ENCODE peak calls at places on chromosomes 11 and 22, in eight cellular contexts. U is endodermal cell; V is mesendoderm; S is NT2/D1; X is choroid plexus epithelial cell; C is AG10803; D is A549; T is CD8-positive, alpha-beta memory T cell. M is an unnamed sample.

GRCh38 chr22:16959345-16959930 is 48.6 kb downstream of the GAB4 start:
- DNase-seq in T (no peak), D (no peak), X (no peak), U (no peak), C (no peak), S (no peak), V (no peak), M (no peak)

GRCh38 chr11:86119062-86119461 is 50.2 kb upstream of the PICALM start:
- DNase-seq in S (no peak), C (peak), X (no peak), D (no peak), T (no peak), U (no peak), V (no peak), M (no peak)

GRCh38 chr11:107263865-107264563 is 193.6 kb downstream of the CWF19L2 start:
- DNase-seq in X (no peak), S (no peak), C (no peak), V (no peak), T (no peak), U (no peak), D (no peak), M (peak)

GRCh38 chr11:61007971-61008896 is 36.8 kb downstream of the CD6 start:
- DNase-seq in S (peak), X (no peak), D (no peak), U (peak), C (no peak), V (peak), T (no peak), M (no peak)

GRCh38 chr11:105139669-105140068 is at the start of gene CARD18:
- DNase-seq in X (no peak), C (no peak), V (no peak), T (no peak), D (no peak), U (no peak), S (no peak), M (no peak)

GRCh38 chr11:20342347-20343279 is 20.9 kb upstream of the HTATIP2 start:
- DNase-seq in X (no peak), V (peak), U (peak), C (no peak), D (no peak), T (no peak), S (peak), M (no peak)

GRCh38 chr11:108802492-108802891 is 137.6 kb downstream of the DDX10 start:
- DNase-seq in T (no peak), V (no peak), D (no peak), U (no peak), S (no peak), X (no peak), C (no peak), M (no peak)

GRCh38 chr11:65110354-65110861 is 1.3 kb upstream of the TM7SF2 start:
- DNase-seq in U (peak), S (peak), X (peak), C (peak), V (peak), T (peak), D (peak), M (peak)

GRCh38 chr11:12841946-12842630 is 167.0 kb upstream of the RASSF10 start:
- DNase-seq in T (no peak), U (no peak), V (peak), S (no peak), X (peak), C (peak), D (peak), M (no peak)

GRCh38 chr22:29951675-29952413 is 68.9 kb downstream of the MTMR3 start:
- DNase-seq in C (peak), V (no peak), S (no peak), U (no peak), T (no peak), X (no peak), D (no peak), M (no peak)

GRCh38 chr11:76495017-76495416 is 50.2 kb downstream of the EMSY start:
- DNase-seq in V (no peak), T (no peak), U (no peak), D (no peak), X (no peak), C (no peak), S (no peak), M (no peak)

GRCh38 chr11:12251651-12252560 is 125.5 kb upstream of the PARVA start:
- DNase-seq in S (no peak), V (no peak), D (no peak), T (peak), C (no peak), X (no peak), U (no peak), M (no peak)

DNA sequence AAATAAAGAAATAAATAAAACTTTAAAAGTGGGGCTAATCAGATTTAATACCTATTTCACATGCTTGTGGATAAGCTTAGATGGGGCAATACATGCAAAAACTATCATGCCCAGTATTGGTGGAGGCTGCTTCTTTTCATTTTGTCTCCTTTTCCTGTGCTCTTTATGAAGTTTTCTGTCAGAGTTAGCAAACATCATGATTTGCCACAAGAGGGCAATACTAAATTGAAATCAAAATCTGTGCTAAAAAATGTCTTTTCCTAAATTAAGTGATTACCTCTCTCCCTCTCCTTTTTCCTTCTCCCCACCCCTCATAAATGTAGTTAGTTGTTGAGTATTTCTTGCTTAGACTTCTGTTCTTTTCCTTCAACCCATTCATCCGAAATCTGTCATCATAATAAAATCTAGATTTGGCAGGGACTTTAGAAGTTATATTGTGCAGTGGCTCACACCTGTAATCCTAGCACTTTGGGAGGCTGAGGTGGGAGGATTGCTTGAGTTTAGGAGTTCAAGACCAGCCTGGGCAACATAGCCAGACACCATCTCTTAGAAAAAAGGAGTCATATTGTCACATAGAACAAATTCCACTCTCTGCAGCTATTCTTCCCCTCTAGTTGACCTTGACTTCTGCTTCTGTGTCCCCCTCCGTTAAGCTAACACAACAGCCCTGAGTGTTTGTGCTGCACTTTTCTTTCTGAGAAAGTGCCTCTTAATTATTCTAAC is 4.7 kb upstream of the ARHGAP42 start:
- DNase-seq in T (no peak), V (peak), D (peak), U (no peak), S (no peak), C (peak), X (peak), M (no peak)
- H3K4me3 ChIP-seq in T (no peak), V (no peak), D (no peak), U (no peak), S (no peak), C (no peak), X (no peak), M (no peak)

GRCh38 chr22:36911887-36912661 is 1.4 kb upstream of the CSF2RB start:
- DNase-seq in X (no peak), C (peak), D (no peak), V (peak), T (no peak), S (no peak), U (peak), M (no peak)

GRCh38 chr22:36912694-36913430 is 566 bp upstream of the CSF2RB start:
- DNase-seq in V (no peak), D (no peak), X (no peak), T (no peak), C (no peak), S (no peak), U (no peak), M (no peak)

GRCh38 chr22:36916034-36916433 is 2.6 kb downstream of the CSF2RB start:
- DNase-seq in T (no peak), C (no peak), X (no peak), V (no peak), S (no peak), U (no peak), D (no peak), M (no peak)

GRCh38 chr22:36913431-36914382 is at the start of gene CSF2RB:
- DNase-seq in D (no peak), V (no peak), T (no peak), C (no peak), U (peak), S (no peak), X (no peak), M (peak)

DNA sequence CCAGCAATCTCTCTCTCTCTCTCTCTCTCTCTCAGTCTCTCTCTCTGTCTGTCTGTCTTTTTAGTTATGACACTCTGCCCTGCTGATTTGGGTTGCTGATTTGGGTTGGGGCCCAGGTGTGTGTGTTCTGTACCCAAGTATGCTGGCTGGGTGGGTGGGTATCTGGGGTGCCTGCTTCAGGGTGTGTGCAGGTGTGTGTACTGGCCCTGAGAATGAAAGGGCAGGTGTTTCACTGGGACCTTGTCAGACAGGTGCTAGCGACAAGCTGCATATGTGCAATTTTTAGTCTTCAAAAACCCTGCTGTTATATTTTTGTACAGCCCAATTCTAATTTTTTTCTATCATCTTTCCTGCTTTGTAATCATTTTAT is 940 bp downstream of the CSF2RB start:
- DNase-seq in X (no peak), V (no peak), S (no peak), C (no peak), D (no peak), U (no peak), T (no peak), M (no peak)
- H3K4me3 ChIP-seq in X (no peak), V (no peak), S (no peak), C (no peak), D (no peak), U (no peak), T (no peak), M (peak)

GRCh38 chr11:72102946-72103753 is at the start of gene LAMTOR1:
- DNase-seq in S (peak), D (peak), T (peak), C (peak), V (peak), X (peak), U (peak), M (peak)

GRCh38 chr11:72102631-72102945 is 509 bp downstream of the LAMTOR1 start:
- DNase-seq in D (no peak), U (no peak), T (no peak), C (no peak), V (no peak), S (no peak), X (no peak), M (no peak)

GRCh38 chr11:72102162-72102561 is 935 bp downstream of the LAMTOR1 start:
- DNase-seq in X (no peak), C (no peak), T (no peak), V (no peak), S (no peak), D (no peak), U (no peak), M (no peak)

GRCh38 chr11:72105888-72106287 is at the start of gene TOMT:
- DNase-seq in T (no peak), U (no peak), X (no peak), D (no peak), C (no peak), S (no peak), V (no peak), M (no peak)

GRCh38 chr11:72103754-72104167 is 664 bp upstream of the LAMTOR1 start:
- DNase-seq in S (no peak), C (no peak), V (no peak), X (no peak), U (no peak), D (no peak), T (no peak), M (no peak)
- H3K4me3 ChIP-seq in S (peak), C (peak), V (no peak), X (peak), U (peak), D (peak), T (peak), M (no peak)

GRCh38 chr11:66130978-66131377 is 60.9 kb downstream of the PACS1 start:
- DNase-seq in X (no peak), S (no peak), C (no peak), T (no peak), V (no peak), U (no peak), D (no peak), M (no peak)
- H3K4me3 ChIP-seq in X (no peak), S (no peak), C (no peak), T (no peak), V (no peak), U (no peak), D (no peak), M (no peak)

GRCh38 chr22:26536056-26536761 is 23.9 kb upstream of the TFIP11 start:
- DNase-seq in S (no peak), T (no peak), D (no peak), U (no peak), C (no peak), V (no peak), X (no peak), M (no peak)
- H3K4me3 ChIP-seq in S (no peak), T (no peak), D (no peak), U (no peak), C (no peak), V (no peak), X (no peak), M (no peak)

GRCh38 chr22:37419370-37419915 is 7.8 kb downstream of the ELFN2 start:
- DNase-seq in S (no peak), D (no peak), V (no peak), X (no peak), C (no peak), U (no peak), T (no peak), M (no peak)
- H3K4me3 ChIP-seq in S (peak), D (no peak), V (no peak), X (peak), C (peak), U (no peak), T (no peak), M (no peak)

GRCh38 chr11:63917685-63918523 is 940 bp upstream of the RCOR2 start:
- DNase-seq in D (peak), S (peak), C (peak), X (peak), T (peak), U (peak), V (peak), M (peak)
- H3K4me3 ChIP-seq in D (peak), S (peak), C (peak), X (peak), T (peak), U (peak), V (no peak), M (peak)

GRCh38 chr11:121588747-121589146 is 136.0 kb upstream of the SORL1-AS1 start:
- DNase-seq in C (no peak), S (no peak), U (no peak), X (no peak), T (no peak), V (no peak), D (no peak), M (peak)

GRCh38 chr11:121592708-121593107 is 139.9 kb upstream of the SORL1-AS1 start:
- DNase-seq in D (no peak), V (no peak), X (no peak), U (no peak), S (no peak), T (no peak), C (no peak), M (no peak)

GRCh38 chr11:121589946-121590537 is 137.3 kb upstream of the SORL1-AS1 start:
- DNase-seq in C (no peak), T (no peak), S (no peak), U (no peak), V (no peak), D (no peak), X (no peak), M (peak)

GRCh38 chr11:121591405-121592033 is 138.8 kb upstream of the SORL1-AS1 start:
- DNase-seq in C (peak), T (peak), D (peak), X (peak), S (peak), U (peak), V (peak), M (peak)

DNA sequence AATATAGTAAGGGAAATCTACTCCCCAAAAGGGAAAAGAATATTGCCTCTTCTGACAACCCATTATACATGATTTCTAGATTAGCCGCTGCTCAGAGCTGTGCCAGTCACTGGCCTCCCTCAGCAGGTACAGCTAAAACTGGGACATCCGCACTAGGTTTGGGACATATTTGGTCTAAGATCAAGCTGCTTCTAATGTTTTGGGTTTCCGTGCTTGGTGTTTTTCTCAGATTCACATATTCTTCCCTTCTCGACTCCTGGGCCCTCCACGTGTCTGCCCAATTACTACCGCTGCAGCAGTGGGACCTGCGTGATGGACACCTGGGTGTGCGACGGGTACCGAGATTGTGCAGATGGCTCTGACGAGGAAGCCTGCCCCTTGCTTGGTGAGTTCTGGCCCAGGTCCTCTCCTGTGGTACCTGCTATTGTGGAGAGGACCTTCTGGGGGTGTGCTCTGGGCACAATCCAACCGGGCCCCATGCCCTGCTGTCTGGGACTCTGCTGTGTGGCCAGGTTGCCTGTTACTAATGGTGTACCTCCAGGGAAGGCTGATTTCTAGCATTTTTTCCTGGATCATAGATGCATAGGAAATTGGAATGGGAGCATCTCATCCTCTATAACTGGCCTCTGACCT is 138.1 kb upstream of the SORL1-AS1 start:
- DNase-seq in C (no peak), U (no peak), D (no peak), T (no peak), X (no peak), S (no peak), V (no peak), M (no peak)
- H3K4me3 ChIP-seq in C (no peak), U (no peak), D (no peak), T (no peak), X (no peak), S (no peak), V (no peak), M (peak)

GRCh38 chr11:128506384-128506783 is 81.0 kb downstream of the ETS1 start:
- DNase-seq in U (no peak), S (no peak), C (no peak), T (no peak), D (no peak), V (no peak), X (no peak), M (no peak)

GRCh38 chr11:128509990-128510389 is 77.4 kb downstream of the ETS1 start:
- DNase-seq in D (peak), V (no peak), U (no peak), T (no peak), C (no peak), X (peak), S (no peak), M (no peak)

GRCh38 chr11:128506999-128507591 is 80.3 kb downstream of the ETS1 start:
- DNase-seq in S (no peak), V (peak), D (peak), C (peak), X (peak), T (no peak), U (no peak), M (no peak)

GRCh38 chr11:128507936-128508335 is 79.4 kb downstream of the ETS1 start:
- DNase-seq in V (no peak), X (no peak), C (no peak), U (no peak), S (no peak), T (no peak), D (no peak), M (no peak)

GRCh38 chr11:128508785-128509518 is 78.4 kb downstream of the ETS1 start:
- DNase-seq in S (no peak), X (peak), D (peak), V (no peak), C (peak), T (no peak), U (no peak), M (no peak)
- H3K4me3 ChIP-seq in S (no peak), X (no peak), D (peak), V (no peak), C (no peak), T (peak), U (no peak), M (no peak)

M was measured in HL-60.